ENCODE peak calls at places on chromosomes 1 and 21, in ten cellular contexts. F, A, W, S, D, V, B, G, J and N are unnamed samples.

GRCh38 chr21:43362928-43363314 is 64.0 kb downstream of the SIK1 start:
- DNase-seq in F (no peak), A (no peak), W (no peak), S (no peak), D (no peak), V (no peak), B (no peak), G (no peak), J (no peak), N (no peak)

GRCh38 chr1:151495316-151495715 is 15.9 kb upstream of the CGN start:
- DNase-seq in F (no peak), A (no peak), W (no peak), S (no peak), D (no peak), V (no peak), B (no peak), G (no peak), J (no peak), N (no peak)

GRCh38 chr1:165507570-165507969 is 36.2 kb upstream of the LRRC52 start:
- DNase-seq in F (no peak), A (no peak), W (no peak), S (no peak), D (no peak), V (no peak), B (no peak), G (no peak), J (no peak), N (no peak)

GRCh38 chr1:89126602-89127001 is 688 bp upstream of the GBP2 start:
- DNase-seq in F (no peak), A (no peak), W (no peak), S (no peak), D (peak), V (no peak), B (no peak), G (no peak), J (no peak), N (no peak)

GRCh38 chr21:44761011-44761729 is 40.5 kb downstream of the UBE2G2 start:
- DNase-seq in F (peak), A (no peak), W (no peak), S (peak), D (no peak), V (no peak), B (no peak), G (no peak), J (peak), N (no peak)

GRCh38 chr1:29245876-29246275 is 9.6 kb downstream of the PTPRU start:
- DNase-seq in F (peak), A (no peak), W (no peak), S (peak), D (no peak), V (peak), B (peak), G (peak), J (no peak), N (no peak)

GRCh38 chr1:208318150-208318734 is 74.1 kb upstream of the PLXNA2 start:
- DNase-seq in F (no peak), A (no peak), W (no peak), S (no peak), D (no peak), V (no peak), B (no peak), G (no peak), J (no peak), N (no peak)

GRCh38 chr21:39121600-39122355 is 61.5 kb downstream of the PSMG1 start:
- DNase-seq in F (no peak), A (no peak), W (no peak), S (no peak), D (peak), V (no peak), B (no peak), G (no peak), J (no peak), N (no peak)

GRCh38 chr1:244628719-244629299 is 24.1 kb upstream of the DESI2 start:
- DNase-seq in F (no peak), A (no peak), W (no peak), S (no peak), D (no peak), V (no peak), B (no peak), G (no peak), J (no peak), N (no peak)

GRCh38 chr1:23530089-23530749 is 814 bp downstream of the E2F2 start:
- DNase-seq in F (peak), A (no peak), W (no peak), S (peak), D (peak), V (peak), B (no peak), G (no peak), J (peak), N (peak)

GRCh38 chr21:27813750-27814149 is 846.9 kb upstream of the ADAMTS5 start:
- DNase-seq in F (peak), A (no peak), W (no peak), S (no peak), D (no peak), V (no peak), B (peak), G (no peak), J (no peak), N (no peak)

GRCh38 chr1:19926296-19927129 is 3.1 kb upstream of the PLA2G2E start:
- DNase-seq in F (no peak), A (no peak), W (no peak), S (no peak), D (no peak), V (no peak), B (no peak), G (no peak), J (no peak), N (no peak)

GRCh38 chr1:204108312-204109141 is 35.6 kb downstream of the SOX13 start:
- DNase-seq in F (peak), A (no peak), W (no peak), S (no peak), D (no peak), V (no peak), B (no peak), G (no peak), J (no peak), N (no peak)

GRCh38 chr1:100924212-100924611 is 28.3 kb downstream of the SLC30A7 start:
- DNase-seq in F (no peak), A (no peak), W (no peak), S (no peak), D (no peak), V (no peak), B (no peak), G (no peak), J (peak), N (no peak)

GRCh38 chr1:111615874-111616715 is 3.5 kb upstream of the RAP1A start:
- DNase-seq in F (no peak), A (no peak), W (peak), S (no peak), D (peak), V (peak), B (no peak), G (no peak), J (no peak), N (peak)

GRCh38 chr1:46723901-46724300 is 5.0 kb upstream of the EFCAB14 start:
- DNase-seq in F (peak), A (no peak), W (no peak), S (no peak), D (no peak), V (no peak), B (no peak), G (no peak), J (no peak), N (no peak)

GRCh38 chr1:221794079-221794670 is 52.3 kb upstream of the DUSP10 start:
- DNase-seq in F (no peak), A (no peak), W (no peak), S (no peak), D (peak), V (peak), B (no peak), G (no peak), J (no peak), N (peak)

GRCh38 chr1:29810121-29811120 is 574.1 kb downstream of the PTPRU start:
- DNase-seq in F (no peak), A (no peak), W (no peak), S (no peak), D (no peak), V (no peak), B (no peak), G (no peak), J (no peak), N (no peak)

GRCh38 chr1:56330400-56331026 is 248.8 kb downstream of the PLPP3 start:
- DNase-seq in F (no peak), A (no peak), W (no peak), S (no peak), D (peak), V (no peak), B (no peak), G (peak), J (no peak), N (no peak)

GRCh38 chr1:77605246-77606026 is 77.0 kb downstream of the ZZZ3 start:
- DNase-seq in F (no peak), A (no peak), W (no peak), S (peak), D (no peak), V (no peak), B (peak), G (no peak), J (no peak), N (no peak)

GRCh38 chr1:173405758-173406344 is 71.3 kb upstream of the PRDX6 start:
- DNase-seq in F (no peak), A (no peak), W (no peak), S (no peak), D (no peak), V (no peak), B (no peak), G (peak), J (no peak), N (no peak)

GRCh38 chr1:63590161-63590560 is 3.0 kb upstream of the PGM1 start:
- DNase-seq in F (no peak), A (no peak), W (no peak), S (no peak), D (no peak), V (no peak), B (no peak), G (no peak), J (no peak), N (no peak)

GRCh38 chr1:54884135-54884586 is 2.8 kb downstream of the DHCR24 start:
- DNase-seq in F (no peak), A (no peak), W (no peak), S (no peak), D (no peak), V (no peak), B (no peak), G (peak), J (no peak), N (no peak)

GRCh38 chr1:188904201-188904600 is 1573.5 kb downstream of the BRINP3 start:
- DNase-seq in F (no peak), A (no peak), W (no peak), S (no peak), D (no peak), V (no peak), B (no peak), G (peak), J (no peak), N (no peak)

GRCh38 chr1:8294170-8294697 is 23.7 kb upstream of the SLC45A1 start:
- DNase-seq in F (no peak), A (no peak), W (no peak), S (no peak), D (no peak), V (no peak), B (no peak), G (no peak), J (no peak), N (no peak)

GRCh38 chr1:94463765-94464330 is 45.7 kb downstream of the ABCD3 start:
- DNase-seq in F (peak), A (no peak), W (peak), S (no peak), D (peak), V (peak), B (no peak), G (peak), J (no peak), N (no peak)

GRCh38 chr1:10361515-10361914 is 37.3 kb upstream of the PGD start:
- DNase-seq in F (no peak), A (no peak), W (no peak), S (no peak), D (no peak), V (no peak), B (no peak), G (no peak), J (no peak), N (no peak)

GRCh38 chr1:230127105-230128054 is 60.3 kb downstream of the GALNT2 start:
- DNase-seq in F (peak), A (no peak), W (peak), S (no peak), D (peak), V (peak), B (no peak), G (no peak), J (peak), N (peak)

GRCh38 chr1:17790383-17791054 is 35.4 kb downstream of the ACTL8 start:
- DNase-seq in F (peak), A (no peak), W (no peak), S (no peak), D (no peak), V (no peak), B (no peak), G (no peak), J (no peak), N (no peak)

GRCh38 chr1:56881417-56881816 is 26.8 kb downstream of the C8A start:
- DNase-seq in F (no peak), A (no peak), W (no peak), S (no peak), D (no peak), V (no peak), B (no peak), G (no peak), J (no peak), N (no peak)

GRCh38 chr21:32590130-32590529 is 4.8 kb upstream of the TCP10L start:
- DNase-seq in F (no peak), A (no peak), W (no peak), S (no peak), D (no peak), V (no peak), B (no peak), G (no peak), J (no peak), N (no peak)